ENCODE peak calls at places on chromosomes 16 and 17, in nine cellular contexts. X is Caco-2, T is BJ, K is kidney epithelial cell, J is K562, C is cardiac fibroblast, N is stomach, O is fibroblast of mammary gland, U is astrocyte of the cerebellum. P is an unnamed sample.

GRCh38 chr17:19364699-19365498 is 2.4 kb upstream of the B9D1 start:
- DNase-seq in X (no peak), T (no peak), K (no peak), J (no peak), C (no peak), N (no peak), O (no peak), U (no peak), P (no peak)

GRCh38 chr16:84683691-84684591 is 15.9 kb upstream of the USP10 start:
- DNase-seq in X (no peak), T (no peak), K (no peak), J (no peak), C (no peak), N (no peak), O (no peak), U (no peak), P (no peak)

GRCh38 chr17:76584427-76585047 is 1.1 kb downstream of the ST6GALNAC2 start:
- DNase-seq in X (no peak), T (no peak), K (no peak), J (no peak), C (no peak), N (no peak), O (no peak), U (no peak), P (no peak)

GRCh38 chr17:76485569-76485968 is 15.7 kb downstream of the RHBDF2 start:
- DNase-seq in X (no peak), T (no peak), K (no peak), J (no peak), C (no peak), N (no peak), O (no peak), U (no peak), P (no peak)

GRCh38 chr16:50011707-50012106 is 13.3 kb upstream of the CNEP1R1 start:
- DNase-seq in X (no peak), T (no peak), K (no peak), J (no peak), C (peak), N (no peak), O (peak), U (no peak), P (peak)

GRCh38 chr16:87008664-87009063 is 308.5 kb downstream of the C16orf95 start:
- DNase-seq in X (no peak), T (no peak), K (no peak), J (no peak), C (no peak), N (no peak), O (no peak), U (no peak), P (no peak)

GRCh38 chr17:13557077-13557476 is 44.7 kb downstream of the HS3ST3A1 start:
- DNase-seq in X (no peak), T (peak), K (no peak), J (no peak), C (peak), N (no peak), O (peak), U (no peak), P (no peak)

GRCh38 chr17:80789356-80789902 is 202.2 kb upstream of the CHMP6 start:
- DNase-seq in X (peak), T (peak), K (peak), J (no peak), C (peak), N (no peak), O (peak), U (peak), P (no peak)

GRCh38 chr17:66855204-66855603 is 20.3 kb downstream of the CACNG5 start:
- DNase-seq in X (no peak), T (no peak), K (no peak), J (peak), C (no peak), N (no peak), O (no peak), U (no peak), P (peak)

GRCh38 chr17:1713878-1714487 is 3.8 kb upstream of the TLCD2 start:
- DNase-seq in X (peak), T (no peak), K (no peak), J (no peak), C (peak), N (peak), O (peak), U (no peak), P (no peak)

GRCh38 chr16:48081656-48082055 is 74.1 kb downstream of the ABCC12 start:
- DNase-seq in X (no peak), T (peak), K (peak), J (no peak), C (peak), N (no peak), O (peak), U (peak), P (no peak)

GRCh38 chr17:38584350-38584925 is 21.3 kb downstream of the SRCIN1 start:
- DNase-seq in X (no peak), T (no peak), K (no peak), J (peak), C (peak), N (peak), O (peak), U (no peak), P (no peak)

GRCh38 chr16:58481226-58481869 is 18.6 kb upstream of the NDRG4 start:
- DNase-seq in X (no peak), T (no peak), K (no peak), J (no peak), C (no peak), N (no peak), O (no peak), U (no peak), P (no peak)
- H3K4me3 ChIP-seq in X (no peak), T (no peak), K (no peak), J (no peak), C (no peak), N (no peak), O (no peak), U (no peak), P (no peak)

GRCh38 chr17:44170135-44170498 is 387 bp upstream of the ASB16 start:
- DNase-seq in X (no peak), T (no peak), K (no peak), J (no peak), C (no peak), N (no peak), O (no peak), U (no peak), P (no peak)

GRCh38 chr17:44176257-44176656 is 5.8 kb downstream of the ASB16 start:
- DNase-seq in X (no peak), T (no peak), K (no peak), J (no peak), C (no peak), N (no peak), O (no peak), U (no peak), P (no peak)

GRCh38 chr17:44174427-44174826 is 3.9 kb downstream of the ASB16 start:
- DNase-seq in X (no peak), T (no peak), K (no peak), J (no peak), C (no peak), N (no peak), O (no peak), U (no peak), P (no peak)

GRCh38 chr17:44170499-44171201 is at the start of gene ASB16:
- DNase-seq in X (no peak), T (no peak), K (no peak), J (no peak), C (peak), N (peak), O (peak), U (no peak), P (no peak)

DNA sequence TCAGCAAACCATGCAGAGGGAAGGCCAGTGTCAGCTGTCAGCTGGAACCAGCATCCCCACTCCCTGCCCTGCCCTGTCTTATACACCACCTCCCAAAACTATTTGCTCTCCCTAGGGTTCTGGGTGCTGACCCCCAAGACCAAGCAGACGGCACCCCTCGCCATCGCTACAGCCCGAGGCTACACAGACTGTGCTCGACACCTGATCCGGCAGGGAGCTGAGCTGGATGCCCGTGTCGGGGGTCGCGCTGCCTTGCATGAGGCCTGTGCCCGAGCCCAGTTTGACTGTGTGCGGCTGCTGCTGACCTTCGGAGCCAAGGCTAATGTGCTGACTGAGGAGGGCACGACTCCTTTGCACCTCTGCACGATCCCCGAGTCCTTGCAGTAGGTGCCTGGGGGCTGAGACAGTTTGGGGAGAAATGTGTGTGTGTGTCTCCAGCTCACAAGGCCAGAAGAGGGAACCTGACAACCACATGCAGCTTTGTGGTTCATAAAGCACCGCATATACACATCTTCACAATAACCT is 1.5 kb downstream of the ASB16 start:
- DNase-seq in X (no peak), T (no peak), K (no peak), J (no peak), C (no peak), N (no peak), O (no peak), U (no peak), P (no peak)
- H3K4me3 ChIP-seq in X (no peak), T (no peak), K (no peak), J (no peak), C (no peak), N (no peak), O (no peak), U (no peak), P (no peak)

GRCh38 chr17:18182978-18183333 is 672 bp upstream of the ALKBH5 start:
- DNase-seq in X (peak), T (no peak), K (no peak), J (peak), C (peak), N (peak), O (no peak), U (peak), P (no peak)
- H3K4me3 ChIP-seq in X (peak), T (peak), K (peak), J (peak), C (peak), N (peak), O (peak), U (peak), P (peak)

DNA sequence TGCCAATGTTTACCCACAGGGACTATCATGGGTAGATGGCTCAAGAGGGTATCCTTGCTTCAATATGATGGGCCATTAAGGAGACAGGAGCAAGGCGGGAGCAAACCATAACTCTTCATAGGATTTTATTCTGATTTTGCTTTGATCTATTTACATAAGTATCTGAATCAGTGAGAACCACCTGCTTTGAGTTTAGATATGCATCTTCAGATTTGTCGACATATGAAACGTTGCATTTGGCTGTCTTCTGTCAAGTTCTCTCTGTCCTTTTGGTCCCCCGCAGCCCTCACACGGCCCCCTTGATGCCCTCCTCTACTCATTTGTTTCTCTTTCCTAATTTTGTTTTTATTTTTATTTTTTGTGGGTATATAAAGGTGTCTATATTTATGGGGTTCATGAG is 16.2 kb downstream of the WWOX start:
- DNase-seq in X (no peak), T (no peak), K (no peak), J (no peak), C (no peak), N (no peak), O (no peak), U (no peak), P (no peak)
- H3K4me3 ChIP-seq in X (no peak), T (no peak), K (no peak), J (no peak), C (no peak), N (no peak), O (no peak), U (no peak), P (no peak)

DNA sequence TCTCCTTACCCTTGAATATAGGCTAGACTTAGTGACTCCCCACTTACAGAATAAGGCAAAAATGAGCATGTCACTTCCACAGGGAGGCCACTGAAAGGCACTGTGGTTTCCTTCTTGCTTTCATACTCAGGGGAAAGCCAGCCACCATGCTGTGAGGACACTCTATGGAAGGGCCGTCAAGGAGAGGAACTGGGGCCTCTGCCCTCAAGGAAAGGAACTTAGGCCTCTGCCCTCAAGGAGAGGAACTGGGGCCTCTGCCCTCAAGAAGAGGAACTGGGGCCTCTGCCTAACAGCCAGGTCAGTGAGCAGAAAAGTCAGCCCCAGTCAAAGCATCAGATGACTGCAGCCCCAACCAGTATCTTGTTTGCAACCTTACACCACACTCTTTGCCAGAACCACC is 30.1 kb downstream of the VPS35 start:
- DNase-seq in X (no peak), T (no peak), K (no peak), J (no peak), C (no peak), N (no peak), O (no peak), U (no peak), P (peak)
- H3K4me3 ChIP-seq in X (no peak), T (no peak), K (no peak), J (no peak), C (no peak), N (no peak), O (no peak), U (no peak), P (no peak)

DNA sequence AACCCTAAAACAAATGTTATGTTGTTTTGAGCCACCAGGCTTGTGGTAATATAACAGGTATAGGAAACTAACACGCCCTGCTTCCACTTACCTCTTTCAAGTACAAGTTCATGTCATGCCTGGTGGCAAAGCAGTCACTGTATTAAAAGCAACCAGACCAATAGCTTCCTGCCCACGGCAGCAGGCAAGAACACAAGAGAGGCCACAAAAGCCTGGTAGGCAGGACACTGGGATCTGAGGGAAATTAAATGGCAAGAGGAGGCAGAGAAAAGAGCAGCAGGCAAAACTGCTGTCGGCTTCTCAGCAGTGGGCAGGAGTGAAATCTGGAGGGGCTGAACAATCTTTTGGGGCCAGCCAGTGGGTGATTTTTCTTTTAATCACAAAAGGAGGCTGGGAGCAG is 2.2 kb downstream of the CYTH1 start:
- DNase-seq in X (no peak), T (no peak), K (no peak), J (no peak), C (no peak), N (no peak), O (no peak), U (no peak), P (peak)
- H3K4me3 ChIP-seq in X (no peak), T (no peak), K (no peak), J (no peak), C (no peak), N (no peak), O (no peak), U (no peak), P (peak)

GRCh38 chr17:28500712-28501379 is 5.3 kb upstream of the FOXN1 start:
- DNase-seq in X (no peak), T (no peak), K (no peak), J (peak), C (no peak), N (no peak), O (no peak), U (no peak), P (no peak)
- H3K4me3 ChIP-seq in X (no peak), T (no peak), K (no peak), J (no peak), C (no peak), N (no peak), O (no peak), U (no peak), P (no peak)

DNA sequence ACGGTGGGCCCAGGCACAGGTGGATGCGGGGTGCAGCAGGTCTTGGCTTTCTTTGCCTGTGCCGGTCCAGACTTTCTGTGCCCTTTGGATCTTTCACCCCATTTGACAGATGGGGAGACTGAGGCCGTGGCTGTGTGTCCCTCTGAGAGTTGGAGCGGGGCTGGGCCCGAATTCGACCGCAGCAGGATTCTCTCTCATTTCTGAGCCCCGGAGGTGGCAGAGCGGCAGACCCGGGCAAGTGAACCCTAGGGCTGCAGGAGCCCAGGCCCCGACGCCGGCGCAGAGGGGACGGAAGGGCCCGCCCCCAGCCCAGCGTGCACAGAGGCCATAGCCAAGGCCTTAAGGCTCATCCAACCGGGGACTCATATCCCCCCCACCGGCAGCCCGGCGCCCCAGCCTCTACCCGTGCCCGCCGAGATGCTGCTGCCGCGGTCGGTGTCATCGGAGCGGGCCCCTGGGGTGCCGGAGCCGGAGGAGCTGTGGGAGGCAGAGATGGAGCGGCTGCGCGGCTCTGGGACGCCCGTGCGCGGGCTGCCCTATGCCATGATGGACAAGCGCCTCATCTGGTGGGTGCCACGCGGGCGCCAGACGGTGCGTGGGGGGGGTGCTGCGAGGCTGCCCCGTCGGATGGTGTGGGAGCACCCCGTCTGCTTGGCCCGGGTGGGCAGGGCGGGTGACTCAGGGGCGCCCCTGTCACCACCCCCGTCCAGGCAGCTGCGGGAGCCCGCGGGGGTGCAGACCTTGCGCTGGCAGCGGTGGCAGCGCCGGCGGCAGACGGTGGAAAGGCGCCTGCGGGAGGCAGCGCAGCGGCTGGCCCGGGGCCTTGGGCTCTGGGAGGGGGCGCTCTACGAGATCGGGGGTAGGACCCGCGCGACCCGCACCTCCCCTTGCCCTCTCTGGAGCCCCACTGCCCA is 858 bp downstream of the TMC8 start:
- DNase-seq in X (no peak), T (no peak), K (no peak), J (no peak), C (no peak), N (no peak), O (no peak), U (no peak), P (no peak)
- H3K4me3 ChIP-seq in X (peak), T (no peak), K (peak), J (no peak), C (no peak), N (peak), O (no peak), U (no peak), P (peak)

GRCh38 chr16:74657873-74658642 is 8.6 kb downstream of the RFWD3 start:
- DNase-seq in X (no peak), T (no peak), K (no peak), J (no peak), C (no peak), N (no peak), O (no peak), U (no peak), P (no peak)
- H3K4me3 ChIP-seq in X (no peak), T (no peak), K (no peak), J (no peak), C (no peak), N (no peak), O (no peak), U (no peak), P (no peak)